ENCODE peak calls at places on chromosome 14, in seven cellular contexts. One of them, this sample, is unnamed.

GRCh38 chr14:95252219-95252618 is 67.5 kb downstream of the CLMN start:
- DNase-seq in activated T-helper 1 cell treated with Interleukin-2 at 50 U/mL for 16 hours: no peak
- DNase-seq in T-helper 17 cell: no peak
- DNase-seq in RCC 7860: no peak
- DNase-seq in GM04504: no peak
- DNase-seq in NCI-H2081: no peak
- DNase-seq in AG04450: no peak
- DNase-seq in this sample: no peak

GRCh38 chr14:22003471-22003870 is 329.9 kb upstream of the OR4E1 start:
- DNase-seq in activated T-helper 1 cell treated with Interleukin-2 at 50 U/mL for 16 hours: no peak
- DNase-seq in T-helper 17 cell: no peak
- DNase-seq in RCC 7860: no peak
- DNase-seq in GM04504: no peak
- DNase-seq in NCI-H2081: no peak
- DNase-seq in AG04450: no peak
- DNase-seq in this sample: no peak

GRCh38 chr14:105861985-105862465 is 335.6 kb downstream of the TMEM121 start:
- DNase-seq in activated T-helper 1 cell treated with Interleukin-2 at 50 U/mL for 16 hours: no peak
- DNase-seq in T-helper 17 cell: no peak
- DNase-seq in RCC 7860: no peak
- DNase-seq in GM04504: no peak
- DNase-seq in NCI-H2081: no peak
- DNase-seq in AG04450: no peak
- DNase-seq in this sample: no peak

GRCh38 chr14:95601650-95602049 is 66.8 kb downstream of the GLRX5 start:
- DNase-seq in activated T-helper 1 cell treated with Interleukin-2 at 50 U/mL for 16 hours: no peak
- DNase-seq in T-helper 17 cell: no peak
- DNase-seq in RCC 7860: no peak
- DNase-seq in GM04504: no peak
- DNase-seq in NCI-H2081: no peak
- DNase-seq in AG04450: no peak
- DNase-seq in this sample: no peak

GRCh38 chr14:75291331-75291730 is 12.7 kb downstream of the FOS start:
- DNase-seq in activated T-helper 1 cell treated with Interleukin-2 at 50 U/mL for 16 hours: no peak
- DNase-seq in T-helper 17 cell: no peak
- DNase-seq in RCC 7860: no peak
- DNase-seq in GM04504: no peak
- DNase-seq in NCI-H2081: no peak
- DNase-seq in AG04450: no peak
- DNase-seq in this sample: no peak

GRCh38 chr14:61564623-61565091 is 130.7 kb upstream of the HIF1A start:
- DNase-seq in activated T-helper 1 cell treated with Interleukin-2 at 50 U/mL for 16 hours: no peak
- DNase-seq in T-helper 17 cell: no peak
- DNase-seq in RCC 7860: peak; percentile 97
- DNase-seq in GM04504: peak; percentile 90
- DNase-seq in NCI-H2081: no peak
- DNase-seq in AG04450: peak; percentile 85
- DNase-seq in this sample: peak; percentile 88

GRCh38 chr14:104602933-104603325 is 1.6 kb downstream of the TMEM179 start:
- DNase-seq in activated T-helper 1 cell treated with Interleukin-2 at 50 U/mL for 16 hours: no peak
- DNase-seq in T-helper 17 cell: no peak
- DNase-seq in RCC 7860: no peak
- DNase-seq in GM04504: no peak
- DNase-seq in NCI-H2081: no peak
- DNase-seq in AG04450: no peak
- DNase-seq in this sample: no peak

GRCh38 chr14:52399886-52400599 is 85.9 kb downstream of the PTGER2 start:
- DNase-seq in activated T-helper 1 cell treated with Interleukin-2 at 50 U/mL for 16 hours: no peak
- DNase-seq in T-helper 17 cell: no peak
- DNase-seq in RCC 7860: peak; percentile 5
- DNase-seq in GM04504: no peak
- DNase-seq in NCI-H2081: no peak
- DNase-seq in AG04450: peak; percentile 61
- DNase-seq in this sample: no peak

GRCh38 chr14:79825046-79825521 is 386.2 kb downstream of the DIO2 start:
- DNase-seq in activated T-helper 1 cell treated with Interleukin-2 at 50 U/mL for 16 hours: no peak
- DNase-seq in T-helper 17 cell: no peak
- DNase-seq in RCC 7860: no peak
- DNase-seq in GM04504: peak; percentile 24
- DNase-seq in NCI-H2081: no peak
- DNase-seq in AG04450: no peak
- DNase-seq in this sample: no peak

GRCh38 chr14:94113908-94114588 is 3.5 kb downstream of the IFI27 start:
- DNase-seq in activated T-helper 1 cell treated with Interleukin-2 at 50 U/mL for 16 hours: no peak
- DNase-seq in T-helper 17 cell: no peak
- DNase-seq in RCC 7860: no peak
- DNase-seq in GM04504: no peak
- DNase-seq in NCI-H2081: no peak
- DNase-seq in AG04450: no peak
- DNase-seq in this sample: no peak

GRCh38 chr14:102774391-102775153 is 2.7 kb upstream of the TRAF3 start:
- DNase-seq in activated T-helper 1 cell treated with Interleukin-2 at 50 U/mL for 16 hours: peak; percentile 33
- DNase-seq in T-helper 17 cell: peak; percentile 62
- DNase-seq in RCC 7860: peak; percentile 40
- DNase-seq in GM04504: peak; percentile 57
- DNase-seq in NCI-H2081: peak; percentile 66
- DNase-seq in AG04450: no peak
- DNase-seq in this sample: peak; percentile 67

GRCh38 chr14:74804219-74804825 is 41.2 kb downstream of the YLPM1 start:
- DNase-seq in activated T-helper 1 cell treated with Interleukin-2 at 50 U/mL for 16 hours: no peak
- DNase-seq in T-helper 17 cell: no peak
- DNase-seq in RCC 7860: peak; percentile 7
- DNase-seq in GM04504: peak; percentile 28
- DNase-seq in NCI-H2081: no peak
- DNase-seq in AG04450: peak; percentile 43
- DNase-seq in this sample: peak; percentile 65

GRCh38 chr14:60327447-60328331 is 78.7 kb downstream of the PPM1A start:
- DNase-seq in activated T-helper 1 cell treated with Interleukin-2 at 50 U/mL for 16 hours: peak; percentile 7
- DNase-seq in T-helper 17 cell: peak; percentile 11
- DNase-seq in RCC 7860: no peak
- DNase-seq in GM04504: no peak
- DNase-seq in NCI-H2081: peak; percentile 87
- DNase-seq in AG04450: no peak
- DNase-seq in this sample: peak; percentile 31

GRCh38 chr14:77457115-77457521 is 283 bp downstream of the VIPAS39 start:
- DNase-seq in activated T-helper 1 cell treated with Interleukin-2 at 50 U/mL for 16 hours: no peak
- DNase-seq in T-helper 17 cell: no peak
- DNase-seq in RCC 7860: no peak
- DNase-seq in GM04504: no peak
- DNase-seq in NCI-H2081: no peak
- DNase-seq in AG04450: no peak
- DNase-seq in this sample: no peak

GRCh38 chr14:101231828-101232227 is 328.3 kb upstream of the RTL1 start:
- DNase-seq in activated T-helper 1 cell treated with Interleukin-2 at 50 U/mL for 16 hours: no peak
- DNase-seq in T-helper 17 cell: no peak
- DNase-seq in RCC 7860: no peak
- DNase-seq in GM04504: no peak
- DNase-seq in NCI-H2081: no peak
- DNase-seq in AG04450: no peak
- DNase-seq in this sample: no peak

GRCh38 chr14:79638647-79639266 is 572.5 kb downstream of the DIO2 start:
- DNase-seq in activated T-helper 1 cell treated with Interleukin-2 at 50 U/mL for 16 hours: no peak
- DNase-seq in T-helper 17 cell: no peak
- DNase-seq in RCC 7860: no peak
- DNase-seq in GM04504: no peak
- DNase-seq in NCI-H2081: no peak
- DNase-seq in AG04450: no peak
- DNase-seq in this sample: no peak

GRCh38 chr14:53190938-53191337 is 37.8 kb upstream of the DDHD1 start:
- DNase-seq in activated T-helper 1 cell treated with Interleukin-2 at 50 U/mL for 16 hours: no peak
- DNase-seq in T-helper 17 cell: no peak
- DNase-seq in RCC 7860: no peak
- DNase-seq in GM04504: no peak
- DNase-seq in NCI-H2081: no peak
- DNase-seq in AG04450: no peak
- DNase-seq in this sample: no peak

GRCh38 chr14:61887628-61888027 is 125.4 kb downstream of the SNAPC1 start:
- DNase-seq in activated T-helper 1 cell treated with Interleukin-2 at 50 U/mL for 16 hours: no peak
- DNase-seq in T-helper 17 cell: no peak
- DNase-seq in RCC 7860: no peak
- DNase-seq in GM04504: no peak
- DNase-seq in NCI-H2081: no peak
- DNase-seq in AG04450: no peak
- DNase-seq in this sample: no peak

GRCh38 chr14:91420686-91421085 is 3.1 kb upstream of the CCDC88C start:
- DNase-seq in activated T-helper 1 cell treated with Interleukin-2 at 50 U/mL for 16 hours: no peak
- DNase-seq in T-helper 17 cell: no peak
- DNase-seq in RCC 7860: no peak
- DNase-seq in GM04504: no peak
- DNase-seq in NCI-H2081: no peak
- DNase-seq in AG04450: no peak
- DNase-seq in this sample: no peak